ENCODE peak calls at places on chromosomes 4 and X, in four cellular contexts. One of them, this sample, is unnamed.

GRCh38 chr4:96352051-96352517 is 512.2 kb downstream of the PDHA2 start:
- DNase-seq in endothelial cell: peak
- DNase-seq in mammary epithelial cell: peak
- DNase-seq in AG09309: no peak
- DNase-seq in this sample: peak

GRCh38 chr4:159979953-159980352 is 877.1 kb downstream of the RAPGEF2 start:
- DNase-seq in mammary epithelial cell: no peak
- DNase-seq in AG09309: no peak
- DNase-seq in endothelial cell: no peak
- DNase-seq in this sample: no peak

GRCh38 chr4:107094332-107094731 is 58.2 kb upstream of the DKK2 start:
- DNase-seq in mammary epithelial cell: peak
- DNase-seq in endothelial cell: no peak
- DNase-seq in AG09309: peak
- DNase-seq in this sample: peak

GRCh38 chr4:1002131-1002630 is 9.0 kb upstream of the SLC26A1 start:
- DNase-seq in mammary epithelial cell: peak
- DNase-seq in endothelial cell: no peak
- DNase-seq in AG09309: no peak
- DNase-seq in this sample: no peak

GRCh38 chr4:89434364-89434988 is 126.9 kb upstream of the GPRIN3 start:
- DNase-seq in mammary epithelial cell: peak
- DNase-seq in AG09309: peak
- DNase-seq in endothelial cell: no peak
- DNase-seq in this sample: peak

GRCh38 chrX:106748377-106748776 is 21.9 kb downstream of the RNF128 start:
- DNase-seq in endothelial cell: no peak
- DNase-seq in mammary epithelial cell: no peak
- DNase-seq in AG09309: no peak
- DNase-seq in this sample: no peak

GRCh38 chr4:95360911-95361695 is 187.7 kb downstream of the UNC5C start:
- DNase-seq in endothelial cell: no peak
- DNase-seq in mammary epithelial cell: no peak
- DNase-seq in AG09309: no peak
- DNase-seq in this sample: no peak

GRCh38 chrX:70128071-70128470 is 5.2 kb upstream of the IGBP1 start:
- DNase-seq in mammary epithelial cell: no peak
- DNase-seq in endothelial cell: no peak
- DNase-seq in AG09309: no peak
- DNase-seq in this sample: no peak